ENCODE peak calls at places on chromosomes 1 and 21, in five cellular contexts. One of them, this sample, is unnamed.

GRCh38 chr21:45087022-45087823 is 12.8 kb downstream of the ADARB1 start:
- DNase-seq in cerebellum: no peak
- DNase-seq in RKO: no peak
- DNase-seq in NCI-H526 treated with DMSO at 0.1 percent for 48 hours: no peak
- DNase-seq in HS-5: no peak
- DNase-seq in this sample: no peak

GRCh38 chr1:7437036-7437435 is 334.1 kb upstream of the VAMP3 start:
- DNase-seq in cerebellum: no peak
- DNase-seq in HS-5: no peak
- DNase-seq in NCI-H526 treated with DMSO at 0.1 percent for 48 hours: no peak
- DNase-seq in RKO: no peak
- DNase-seq in this sample: no peak

GRCh38 chr1:21216835-21217811 is 40.4 kb upstream of the EIF4G3 start:
- DNase-seq in cerebellum: no peak
- DNase-seq in RKO: no peak
- DNase-seq in HS-5: no peak
- DNase-seq in NCI-H526 treated with DMSO at 0.1 percent for 48 hours: no peak
- DNase-seq in this sample: peak

GRCh38 chr1:200628223-200628868 is 7.8 kb upstream of the KIF14 start:
- DNase-seq in cerebellum: no peak
- DNase-seq in NCI-H526 treated with DMSO at 0.1 percent for 48 hours: no peak
- DNase-seq in RKO: no peak
- DNase-seq in HS-5: no peak
- DNase-seq in this sample: no peak

GRCh38 chr1:205204552-205204951 is 7.0 kb downstream of the DSTYK start:
- DNase-seq in NCI-H526 treated with DMSO at 0.1 percent for 48 hours: no peak
- DNase-seq in cerebellum: no peak
- DNase-seq in RKO: no peak
- DNase-seq in HS-5: no peak
- DNase-seq in this sample: no peak

GRCh38 chr1:198151688-198152087 is 5.1 kb upstream of the NEK7 start:
- DNase-seq in cerebellum: no peak
- DNase-seq in HS-5: no peak
- DNase-seq in RKO: no peak
- DNase-seq in NCI-H526 treated with DMSO at 0.1 percent for 48 hours: no peak
- DNase-seq in this sample: no peak

GRCh38 chr1:222382171-222382570 is 165.7 kb downstream of the HHIPL2 start:
- DNase-seq in cerebellum: no peak
- DNase-seq in NCI-H526 treated with DMSO at 0.1 percent for 48 hours: no peak
- DNase-seq in HS-5: no peak
- DNase-seq in RKO: no peak
- DNase-seq in this sample: no peak

GRCh38 chr1:226148121-226148648 is 38.4 kb downstream of the ACBD3 start:
- DNase-seq in NCI-H526 treated with DMSO at 0.1 percent for 48 hours: no peak
- DNase-seq in cerebellum: no peak
- DNase-seq in HS-5: no peak
- DNase-seq in RKO: no peak
- DNase-seq in this sample: no peak

GRCh38 chr21:43619856-43620255 is 39.4 kb downstream of the HSF2BP start:
- DNase-seq in RKO: peak
- DNase-seq in cerebellum: no peak
- DNase-seq in HS-5: no peak
- DNase-seq in NCI-H526 treated with DMSO at 0.1 percent for 48 hours: no peak
- DNase-seq in this sample: no peak

GRCh38 chr1:151311589-151312331 is 15.5 kb downstream of the PI4KB start:
- DNase-seq in HS-5: peak
- DNase-seq in RKO: peak
- DNase-seq in cerebellum: no peak
- DNase-seq in NCI-H526 treated with DMSO at 0.1 percent for 48 hours: no peak
- DNase-seq in this sample: no peak

GRCh38 chr1:67469431-67469830 is 39.2 kb upstream of the SERBP1 start:
- DNase-seq in cerebellum: no peak
- DNase-seq in HS-5: no peak
- DNase-seq in RKO: no peak
- DNase-seq in NCI-H526 treated with DMSO at 0.1 percent for 48 hours: no peak
- DNase-seq in this sample: no peak

GRCh38 chr21:38478782-38479181 is 19.5 kb downstream of the ERG start:
- DNase-seq in cerebellum: no peak
- DNase-seq in NCI-H526 treated with DMSO at 0.1 percent for 48 hours: no peak
- DNase-seq in RKO: peak
- DNase-seq in HS-5: peak
- DNase-seq in this sample: no peak

This sample was measured in naive thymus-derived CD4-positive, alpha-beta T cell.